ENCODE peak calls at places on chromosome 15, in five cellular contexts. U is CD8-positive, alpha-beta T cell; G is fibroblast of lung; W is left ventricle myocardium inferior; X is endothelial cell of umbilical vein. Q is an unnamed sample.

GRCh38 chr15:43776101-43776717 is 557 bp downstream of the ELL3 start:
- DNase-seq in X (no peak), W (no peak), U (no peak), G (no peak), Q (no peak)

GRCh38 chr15:71083349-71083748 is 31.9 kb upstream of the THSD4 start:
- DNase-seq in X (peak; percentile 42), U (no peak), G (peak; percentile 49), W (peak; percentile 36), Q (no peak)

GRCh38 chr15:100041380-100041779 is 300.4 kb downstream of the ADAMTS17 start:
- DNase-seq in X (no peak), G (peak; percentile 29), U (no peak), W (no peak), Q (no peak)

GRCh38 chr15:77013786-77014136 is 18.8 kb downstream of the PSTPIP1 start:
- DNase-seq in W (no peak), X (no peak), G (no peak), U (peak; percentile 57), Q (peak; percentile 46)

GRCh38 chr15:22942877-22943276 is 37.3 kb downstream of the CYFIP1 start:
- DNase-seq in W (no peak), U (no peak), G (no peak), X (no peak), Q (no peak)

GRCh38 chr15:101091080-101092017 is 160.5 kb downstream of the CHSY1 start:
- DNase-seq in X (peak; percentile 86), U (no peak), G (peak; percentile 92), W (peak; percentile 66), Q (no peak)

GRCh38 chr15:39756806-39757522 is 25.7 kb downstream of the FSIP1 start:
- DNase-seq in W (no peak), G (peak; percentile 89), U (no peak), X (peak; percentile 74), Q (no peak)

GRCh38 chr15:65856821-65857455 is 12.4 kb upstream of the RAB11A start:
- DNase-seq in X (peak; percentile 49), W (peak; percentile 47), U (peak; percentile 59), G (peak; percentile 66), Q (peak; percentile 56)

GRCh38 chr15:98599911-98600685 is 48.2 kb upstream of the IGF1R start:
- DNase-seq in U (no peak), X (peak; percentile 65), G (peak; percentile 81), W (no peak), Q (no peak)

GRCh38 chr15:68271854-68272471 is 5.6 kb upstream of the FEM1B start:
- DNase-seq in X (no peak), G (peak; percentile 48), W (no peak), U (no peak), Q (peak; percentile 39)

GRCh38 chr15:60605879-60606304 is 127.0 kb upstream of the ICE2 start:
- DNase-seq in X (peak; percentile 99), U (no peak), W (peak; percentile 27), G (peak; percentile 76), Q (no peak)

GRCh38 chr15:80467311-80467714 is 63.1 kb downstream of the ARNT2 start:
- DNase-seq in U (no peak), W (no peak), X (no peak), G (no peak), Q (no peak)

GRCh38 chr15:38768970-38769369 is 204.4 kb upstream of the RASGRP1 start:
- DNase-seq in W (no peak), X (peak; percentile 13), U (no peak), G (peak; percentile 55), Q (peak; percentile 21)

GRCh38 chr15:54559405-54560064 is 581.3 kb downstream of the UNC13C start:
- DNase-seq in W (peak; percentile 15), G (no peak), X (no peak), U (no peak), Q (no peak)

GRCh38 chr15:70323111-70323851 is 225.6 kb upstream of the TLE3 start:
- DNase-seq in G (peak; percentile 65), W (peak; percentile 53), X (no peak), U (no peak), Q (peak; percentile 72)

GRCh38 chr15:67504061-67504460 is 16.9 kb upstream of the C15orf61 start:
- DNase-seq in W (no peak), G (no peak), U (no peak), X (no peak), Q (no peak)

GRCh38 chr15:70252056-70252935 is 154.6 kb upstream of the TLE3 start:
- DNase-seq in W (no peak), G (no peak), U (no peak), X (no peak), Q (peak; percentile 29)

GRCh38 chr15:101501703-101502373 is 12.3 kb upstream of the PCSK6 start:
- DNase-seq in W (no peak), X (peak; percentile 34), G (no peak), U (peak; percentile 12), Q (peak; percentile 43)

GRCh38 chr15:66459818-66460615 is 37.5 kb downstream of the SNAPC5 start:
- DNase-seq in U (no peak), X (no peak), G (no peak), W (no peak), Q (no peak)

GRCh38 chr15:47609693-47610092 is 107.6 kb upstream of the SEMA6D start:
- DNase-seq in X (no peak), W (no peak), U (no peak), G (no peak), Q (no peak)

GRCh38 chr15:68244235-68244634 is 14.7 kb upstream of the CLN6 start:
- DNase-seq in X (no peak), U (no peak), W (no peak), G (no peak), Q (no peak)

GRCh38 chr15:69410290-69410874 is 3.8 kb upstream of the KIF23 start:
- DNase-seq in G (no peak), W (no peak), X (peak; percentile 36), U (no peak), Q (no peak)

GRCh38 chr15:31497838-31498237 is 171.2 kb downstream of the KLF13 start:
- DNase-seq in U (no peak), G (no peak), W (no peak), X (no peak), Q (no peak)

GRCh38 chr15:74062671-74063070 is 19.7 kb downstream of the GOLGA6A start:
- DNase-seq in U (no peak), X (no peak), G (no peak), W (no peak), Q (no peak)

GRCh38 chr15:72481015-72481659 is 7.0 kb downstream of the ARIH1 start:
- DNase-seq in U (no peak), W (no peak), G (no peak), X (no peak), Q (peak; percentile 54)

GRCh38 chr15:74828835-74829234 is 2.4 kb downstream of the CPLX3 start:
- DNase-seq in U (no peak), X (no peak), W (no peak), G (no peak), Q (no peak)

GRCh38 chr15:69386284-69386683 is 27.9 kb upstream of the KIF23 start:
- DNase-seq in W (no peak), G (no peak), U (no peak), X (no peak), Q (no peak)

GRCh38 chr15:39404767-39405173 is 176.1 kb upstream of the THBS1 start:
- DNase-seq in X (no peak), W (no peak), G (peak; percentile 79), U (no peak), Q (no peak)

GRCh38 chr15:64232400-64232799 is 69.6 kb upstream of the PPIB start:
- DNase-seq in X (no peak), W (no peak), G (peak; percentile 35), U (no peak), Q (no peak)
- H3K27ac ChIP-seq in X (no peak overlapping the region), W (no peak overlapping the region), G (peak overlapping the region; percentile 13), U (no peak overlapping the region), Q (no peak overlapping the region)

GRCh38 chr15:56017511-56017910 is 24.1 kb upstream of the NEDD4 start:
- DNase-seq in G (no peak), X (no peak), U (no peak), W (no peak), Q (no peak)
- H3K4me3 ChIP-seq in G (no peak overlapping the region), X (no peak overlapping the region), U (no peak overlapping the region), W (no peak overlapping the region), Q (no peak overlapping the region)

GRCh38 chr15:92907229-92907628 is 7.1 kb downstream of the CHD2 start:
- DNase-seq in U (no peak), G (no peak), W (no peak), X (peak; percentile 47), Q (no peak)
- H3K27ac ChIP-seq in U (no peak overlapping the region), G (peak overlapping the region; percentile 97), W (peak overlapping the region; percentile 95), X (peak overlapping the region; percentile 90), Q (peak overlapping the region; percentile 95)

GRCh38 chr15:88465633-88466219 is 1.5 kb downstream of the MRPL46 start:
- DNase-seq in X (peak; percentile 64), U (no peak), G (peak; percentile 69), W (no peak), Q (no peak)
- H3K4me3 ChIP-seq in X (no peak overlapping the region), U (no peak overlapping the region), G (no peak overlapping the region), W (peak overlapping the region; percentile 97), Q (peak overlapping the region; percentile 95)

DNA sequence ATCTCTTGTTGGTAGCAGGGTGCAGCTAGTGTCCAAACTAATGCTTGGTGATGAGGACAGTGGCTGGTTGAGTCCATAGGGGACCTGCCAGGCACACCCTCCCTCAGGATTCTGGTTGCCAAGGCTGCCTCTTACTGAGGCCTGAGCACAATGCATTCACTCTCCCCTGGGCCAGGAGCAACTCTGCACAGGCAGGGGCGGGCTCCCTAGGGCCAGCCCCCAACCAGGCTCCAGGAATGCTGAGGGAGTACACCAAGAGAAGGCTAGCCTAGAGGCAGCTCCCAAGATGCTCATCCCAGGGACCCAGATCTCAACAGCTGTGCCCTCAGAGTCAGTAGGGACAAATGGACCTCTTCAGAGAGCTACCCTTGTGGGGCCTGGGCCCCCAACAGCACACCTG is 46.3 kb upstream of the HERC1 start:
- DNase-seq in X (no peak), G (no peak), W (no peak), U (no peak), Q (no peak)
- H3K27ac ChIP-seq in X (no peak overlapping the region), G (no peak overlapping the region), W (no peak overlapping the region), U (no peak overlapping the region), Q (no peak overlapping the region)

DNA sequence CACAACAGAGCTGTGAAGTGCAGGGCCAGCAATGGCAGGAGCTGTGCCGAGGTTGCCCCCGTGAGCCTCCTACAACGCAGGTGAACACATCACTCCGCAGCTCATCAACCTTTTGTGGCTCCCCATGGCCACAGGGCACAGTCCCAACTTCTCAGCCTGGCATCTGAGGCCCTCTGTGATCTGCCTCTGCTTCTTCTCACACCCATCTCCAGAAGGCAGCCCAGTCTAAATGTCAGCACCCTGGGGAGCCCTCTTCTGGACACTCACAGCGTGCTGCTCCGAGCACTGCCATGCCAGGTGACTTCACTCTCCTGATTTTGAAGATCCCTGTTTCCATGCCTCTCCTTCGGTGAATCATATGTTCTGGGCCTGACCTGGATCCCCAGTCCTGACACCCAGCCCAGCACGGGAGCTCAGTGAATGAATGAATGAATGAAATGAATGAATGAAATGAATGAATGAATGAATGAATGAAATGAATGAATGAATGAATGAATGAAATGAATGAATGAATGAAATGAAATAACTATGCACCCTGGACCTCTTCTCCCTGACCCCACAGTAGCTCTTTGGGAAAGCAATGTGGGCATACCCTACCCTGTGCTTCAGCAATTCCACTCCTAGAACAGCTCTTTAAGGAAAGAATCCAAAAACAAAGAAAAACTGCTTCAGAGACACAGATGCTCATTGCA is 17.9 kb upstream of the SKIC8 start:
- DNase-seq in U (no peak), W (no peak), X (no peak), G (peak; percentile 12), Q (no peak)
- H3K4me3 ChIP-seq in U (no peak overlapping the region), W (no peak overlapping the region), X (no peak overlapping the region), G (no peak overlapping the region), Q (no peak overlapping the region)

Q was measured in psoas muscle.